ENCODE peak calls at places on chromosomes 3 and 15, in six cellular contexts. One of them, this sample, is unnamed.

GRCh38 chr3:18144571-18144970 is 280.6 kb downstream of the SATB1 start:
- DNase-seq in A549: no peak
- DNase-seq in type B pancreatic cell: no peak
- DNase-seq in fibroblast of the aortic adventitia: peak; percentile 9
- DNase-seq in B cell: no peak
- DNase-seq in left ventricle myocardium inferior: no peak
- DNase-seq in this sample: no peak

GRCh38 chr3:53181528-53181927 is 20.5 kb downstream of the PRKCD start:
- DNase-seq in A549: no peak
- DNase-seq in type B pancreatic cell: no peak
- DNase-seq in fibroblast of the aortic adventitia: no peak
- DNase-seq in B cell: no peak
- DNase-seq in left ventricle myocardium inferior: no peak
- DNase-seq in this sample: no peak

GRCh38 chr3:129105862-129106261 is 15.7 kb downstream of the RAB43 start:
- DNase-seq in A549: no peak
- DNase-seq in type B pancreatic cell: no peak
- DNase-seq in fibroblast of the aortic adventitia: no peak
- DNase-seq in B cell: no peak
- DNase-seq in left ventricle myocardium inferior: no peak
- DNase-seq in this sample: no peak

GRCh38 chr15:80233511-80234080 is 18.4 kb downstream of the CTXND1 start:
- DNase-seq in A549: no peak
- DNase-seq in type B pancreatic cell: no peak
- DNase-seq in fibroblast of the aortic adventitia: no peak
- DNase-seq in B cell: no peak
- DNase-seq in left ventricle myocardium inferior: no peak
- DNase-seq in this sample: no peak

GRCh38 chr15:92921215-92922131 is 21.3 kb downstream of the CHD2 start:
- DNase-seq in A549: peak; percentile 60
- DNase-seq in type B pancreatic cell: no peak
- DNase-seq in fibroblast of the aortic adventitia: peak; percentile 64
- DNase-seq in B cell: no peak
- DNase-seq in left ventricle myocardium inferior: no peak
- DNase-seq in this sample: peak; percentile 65

GRCh38 chr3:87987952-87988351 is 70.9 kb downstream of the CGGBP1 start:
- DNase-seq in A549: peak; percentile 17
- DNase-seq in type B pancreatic cell: no peak
- DNase-seq in fibroblast of the aortic adventitia: peak; percentile 76
- DNase-seq in B cell: no peak
- DNase-seq in left ventricle myocardium inferior: no peak
- DNase-seq in this sample: no peak

GRCh38 chr3:26637698-26638097 is 15.1 kb downstream of the LRRC3B start:
- DNase-seq in A549: no peak
- DNase-seq in type B pancreatic cell: no peak
- DNase-seq in fibroblast of the aortic adventitia: no peak
- DNase-seq in B cell: no peak
- DNase-seq in left ventricle myocardium inferior: no peak
- DNase-seq in this sample: no peak

GRCh38 chr3:49618412-49618811 is 55.7 kb upstream of the APEH start:
- DNase-seq in A549: no peak
- DNase-seq in type B pancreatic cell: no peak
- DNase-seq in fibroblast of the aortic adventitia: no peak
- DNase-seq in B cell: no peak
- DNase-seq in left ventricle myocardium inferior: no peak
- DNase-seq in this sample: no peak

GRCh38 chr15:60660290-60661051 is 181.5 kb upstream of the ICE2 start:
- DNase-seq in A549: no peak
- DNase-seq in type B pancreatic cell: no peak
- DNase-seq in fibroblast of the aortic adventitia: peak; percentile 88
- DNase-seq in B cell: no peak
- DNase-seq in left ventricle myocardium inferior: no peak
- DNase-seq in this sample: peak; percentile 52

GRCh38 chr3:190092250-190092649 is 28.4 kb downstream of the P3H2 start:
- DNase-seq in A549: no peak
- DNase-seq in type B pancreatic cell: no peak
- DNase-seq in fibroblast of the aortic adventitia: peak; percentile 73
- DNase-seq in B cell: no peak
- DNase-seq in left ventricle myocardium inferior: no peak
- DNase-seq in this sample: peak; percentile 88

GRCh38 chr3:183878071-183878470 is 6.6 kb downstream of the PARL start:
- DNase-seq in A549: no peak
- DNase-seq in type B pancreatic cell: no peak
- DNase-seq in fibroblast of the aortic adventitia: no peak
- DNase-seq in B cell: no peak
- DNase-seq in left ventricle myocardium inferior: no peak
- DNase-seq in this sample: no peak

GRCh38 chr3:149180057-149180573 is 41.5 kb downstream of the CP start:
- DNase-seq in A549: peak; percentile 99
- DNase-seq in type B pancreatic cell: no peak
- DNase-seq in fibroblast of the aortic adventitia: peak; percentile 100
- DNase-seq in B cell: no peak
- DNase-seq in left ventricle myocardium inferior: peak; percentile 65
- DNase-seq in this sample: peak; percentile 98

GRCh38 chr15:101242160-101242998 is 9.5 kb downstream of the CHSY1 start:
- DNase-seq in A549: no peak
- DNase-seq in type B pancreatic cell: no peak
- DNase-seq in fibroblast of the aortic adventitia: peak; percentile 77
- DNase-seq in B cell: peak; percentile 80
- DNase-seq in left ventricle myocardium inferior: no peak
- DNase-seq in this sample: peak; percentile 30

GRCh38 chr3:112640333-112640863 is 545 bp downstream of the CCDC80 start:
- DNase-seq in A549: peak; percentile 55
- DNase-seq in type B pancreatic cell: no peak
- DNase-seq in fibroblast of the aortic adventitia: peak; percentile 86
- DNase-seq in B cell: no peak
- DNase-seq in left ventricle myocardium inferior: no peak
- DNase-seq in this sample: peak; percentile 92

GRCh38 chr15:67165653-67166260 is 88.7 kb downstream of the AAGAB start:
- DNase-seq in A549: no peak
- DNase-seq in type B pancreatic cell: no peak
- DNase-seq in fibroblast of the aortic adventitia: peak; percentile 86
- DNase-seq in B cell: no peak
- DNase-seq in left ventricle myocardium inferior: no peak
- DNase-seq in this sample: no peak

GRCh38 chr3:159897331-159898075 is 91.1 kb upstream of the IL12A start:
- DNase-seq in A549: no peak
- DNase-seq in type B pancreatic cell: no peak
- DNase-seq in fibroblast of the aortic adventitia: peak; percentile 74
- DNase-seq in B cell: no peak
- DNase-seq in left ventricle myocardium inferior: no peak
- DNase-seq in this sample: peak; percentile 49

GRCh38 chr15:77819841-77820728 is 187.4 kb upstream of the LINGO1 start:
- DNase-seq in A549: peak; percentile 70
- DNase-seq in type B pancreatic cell: no peak
- DNase-seq in fibroblast of the aortic adventitia: no peak
- DNase-seq in B cell: no peak
- DNase-seq in left ventricle myocardium inferior: no peak
- DNase-seq in this sample: no peak
- TF ChIP-seq CTCF in A549: peak; percentile 62
- TF ChIP-seq CTCF in type B pancreatic cell: peak; percentile 51
- TF ChIP-seq CTCF in fibroblast of the aortic adventitia: peak; percentile 2
- TF ChIP-seq CTCF in B cell: no peak
- TF ChIP-seq CTCF in left ventricle myocardium inferior: peak; percentile 22
- TF ChIP-seq CTCF in this sample: peak; percentile 30

DNA sequence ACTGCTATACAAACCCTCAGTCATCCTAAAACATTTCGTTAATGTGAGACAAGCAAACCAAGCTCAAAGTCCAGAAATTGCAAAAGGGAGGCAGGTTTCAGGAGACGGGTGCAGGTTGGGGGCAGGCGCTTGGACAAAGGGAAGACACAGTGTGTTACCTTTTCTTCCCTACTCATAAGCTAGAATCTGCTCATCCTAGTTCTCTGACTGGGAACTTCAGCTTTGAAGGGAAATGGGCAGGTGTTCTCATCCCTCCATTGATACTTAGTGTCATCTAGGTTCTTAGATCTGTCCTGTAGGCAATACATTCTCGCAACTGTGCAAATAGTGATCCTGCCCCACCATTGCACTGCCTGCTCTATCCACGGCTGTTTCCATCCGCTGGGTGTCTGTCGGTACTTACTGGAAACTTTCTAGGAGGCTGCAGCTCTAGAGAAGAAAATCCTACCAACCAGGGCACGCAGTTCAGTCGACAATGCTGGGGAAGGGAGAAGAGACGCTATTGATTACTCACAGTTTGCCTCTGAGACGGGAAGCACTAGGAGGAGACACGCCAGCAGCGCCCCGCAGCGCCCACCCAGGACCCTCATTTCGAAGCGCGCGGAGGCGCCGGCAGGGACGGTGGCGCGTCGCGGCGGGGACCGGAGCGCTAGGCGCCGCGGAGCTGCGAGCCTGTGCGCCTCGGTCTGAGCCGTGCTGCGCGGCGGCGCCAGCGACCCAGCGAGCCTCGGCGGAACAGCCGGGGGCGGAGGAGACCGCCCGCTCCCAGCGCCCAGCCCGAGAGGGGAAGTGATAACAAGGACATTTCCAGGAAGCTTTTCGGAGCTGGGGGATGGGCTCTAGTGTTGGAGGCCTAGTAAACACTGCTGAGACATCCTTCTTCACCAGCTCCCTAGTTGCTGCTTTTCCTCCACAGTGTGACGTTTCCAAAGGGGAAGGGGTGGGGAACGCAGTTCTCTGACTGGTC is at the start of gene PROS1:
- DNase-seq in A549: peak; percentile 75
- DNase-seq in type B pancreatic cell: peak; percentile 74
- DNase-seq in fibroblast of the aortic adventitia: peak; percentile 91
- DNase-seq in B cell: peak; percentile 41
- DNase-seq in left ventricle myocardium inferior: peak; percentile 85
- DNase-seq in this sample: peak; percentile 44
- TF ChIP-seq CTCF in A549: peak; percentile 11
- TF ChIP-seq CTCF in type B pancreatic cell: no peak
- TF ChIP-seq CTCF in fibroblast of the aortic adventitia: peak; percentile 3
- TF ChIP-seq CTCF in B cell: no peak
- TF ChIP-seq CTCF in left ventricle myocardium inferior: peak; percentile 21
- TF ChIP-seq CTCF in this sample: peak; percentile 10

GRCh38 chr3:72628065-72628464 is 220.2 kb downstream of the SHQ1 start:
- DNase-seq in A549: no peak
- DNase-seq in type B pancreatic cell: peak; percentile 72
- DNase-seq in fibroblast of the aortic adventitia: no peak
- DNase-seq in B cell: no peak
- DNase-seq in left ventricle myocardium inferior: no peak
- DNase-seq in this sample: no peak
- TF ChIP-seq CTCF in A549: no peak
- TF ChIP-seq CTCF in type B pancreatic cell: no peak
- TF ChIP-seq CTCF in fibroblast of the aortic adventitia: no peak
- TF ChIP-seq CTCF in B cell: no peak
- TF ChIP-seq CTCF in left ventricle myocardium inferior: no peak
- TF ChIP-seq CTCF in this sample: no peak

DNA sequence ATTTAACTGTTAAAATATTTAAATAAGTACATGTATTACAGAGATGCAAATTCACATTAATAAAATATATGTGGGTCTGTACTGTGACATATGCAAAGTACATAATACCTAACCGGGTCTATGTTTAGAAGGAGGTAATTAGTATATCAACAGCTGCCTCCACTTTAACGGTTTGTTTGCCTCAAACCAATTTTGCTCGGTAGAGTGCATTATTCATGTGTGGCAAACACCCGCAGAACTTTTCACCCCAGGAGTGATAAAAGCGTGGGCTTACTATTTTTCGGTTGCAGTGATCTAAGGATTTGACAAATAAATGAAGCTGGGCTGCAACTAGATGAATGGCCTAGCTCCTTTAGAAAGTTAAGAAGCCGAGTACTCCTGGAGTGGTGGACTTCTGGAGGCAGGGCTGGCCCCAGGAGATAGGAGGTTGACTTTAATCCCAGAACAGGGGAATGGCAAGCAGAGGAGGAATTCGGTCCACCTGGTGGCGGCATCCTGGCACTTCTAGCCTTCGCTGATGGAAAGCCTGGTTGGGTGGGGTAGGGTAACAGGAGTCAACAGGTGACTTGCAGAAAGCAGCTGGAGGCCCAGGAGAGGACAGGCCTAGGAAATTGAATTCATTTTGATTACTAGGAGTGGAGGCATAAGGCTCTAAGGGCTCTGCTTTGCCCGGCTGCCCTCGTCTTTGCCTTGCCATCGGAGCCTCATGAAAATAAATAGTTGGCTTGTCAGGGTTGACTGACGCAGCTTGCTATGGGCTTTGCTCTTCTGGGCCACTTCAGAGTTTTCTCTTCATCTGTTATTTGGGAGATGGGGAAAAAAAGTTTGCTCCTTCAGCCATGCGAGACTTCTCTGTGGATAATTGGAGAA is 2.4 kb downstream of the SLCO3A1 start:
- DNase-seq in A549: peak; percentile 64
- DNase-seq in type B pancreatic cell: no peak
- DNase-seq in fibroblast of the aortic adventitia: no peak
- DNase-seq in B cell: no peak
- DNase-seq in left ventricle myocardium inferior: no peak
- DNase-seq in this sample: no peak
- TF ChIP-seq CTCF in A549: peak; percentile 33
- TF ChIP-seq CTCF in type B pancreatic cell: peak; percentile 47
- TF ChIP-seq CTCF in fibroblast of the aortic adventitia: peak; percentile 28
- TF ChIP-seq CTCF in B cell: no peak
- TF ChIP-seq CTCF in left ventricle myocardium inferior: peak; percentile 51
- TF ChIP-seq CTCF in this sample: peak; percentile 38

GRCh38 chr3:186511702-186512101 is 32.5 kb downstream of the CRYGS start:
- DNase-seq in A549: no peak
- DNase-seq in type B pancreatic cell: no peak
- DNase-seq in fibroblast of the aortic adventitia: no peak
- DNase-seq in B cell: no peak
- DNase-seq in left ventricle myocardium inferior: no peak
- DNase-seq in this sample: no peak

GRCh38 chr3:186509423-186509822 is 34.8 kb downstream of the CRYGS start:
- DNase-seq in A549: no peak
- DNase-seq in type B pancreatic cell: no peak
- DNase-seq in fibroblast of the aortic adventitia: no peak
- DNase-seq in B cell: no peak
- DNase-seq in left ventricle myocardium inferior: no peak
- DNase-seq in this sample: no peak

GRCh38 chr3:186512570-186513302 is 31.4 kb downstream of the CRYGS start:
- DNase-seq in A549: no peak
- DNase-seq in type B pancreatic cell: no peak
- DNase-seq in fibroblast of the aortic adventitia: no peak
- DNase-seq in B cell: no peak
- DNase-seq in left ventricle myocardium inferior: no peak
- DNase-seq in this sample: no peak

GRCh38 chr3:186511245-186511644 is 32.9 kb downstream of the CRYGS start:
- DNase-seq in A549: no peak
- DNase-seq in type B pancreatic cell: no peak
- DNase-seq in fibroblast of the aortic adventitia: no peak
- DNase-seq in B cell: no peak
- DNase-seq in left ventricle myocardium inferior: no peak
- DNase-seq in this sample: no peak

DNA sequence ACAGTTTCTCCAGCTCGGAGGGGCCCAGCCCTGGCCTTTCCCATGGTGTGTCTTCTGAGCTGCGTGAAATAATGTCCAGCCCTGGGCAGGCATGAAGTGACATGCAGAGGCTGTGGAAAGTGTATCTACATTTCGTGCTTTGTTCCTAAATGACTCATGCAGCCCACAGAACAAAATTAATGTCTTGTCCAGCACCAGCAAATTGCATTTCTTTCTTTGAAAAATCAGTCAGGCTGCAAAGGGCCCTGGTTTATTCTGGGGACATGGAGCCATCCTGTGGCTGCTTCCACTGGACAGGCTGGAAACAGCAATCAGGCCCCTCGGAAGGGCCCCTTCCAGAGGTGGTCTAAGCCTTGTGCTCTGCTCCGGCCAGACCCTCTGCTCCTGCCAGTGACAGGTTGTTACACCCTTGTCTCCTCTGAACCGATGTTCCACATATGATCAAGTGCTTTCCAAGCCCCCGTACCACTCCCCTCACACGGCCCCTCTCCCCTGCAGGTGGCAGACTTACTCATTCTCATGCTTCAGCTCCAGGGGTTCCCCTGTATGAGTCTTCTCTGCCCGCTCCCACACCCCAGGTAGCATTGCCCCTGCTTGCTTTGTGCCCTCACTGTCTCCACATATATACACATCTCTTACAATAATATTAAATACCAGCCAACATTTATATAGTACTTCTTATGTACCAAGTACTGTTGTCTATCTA is 33.7 kb downstream of the CRYGS start:
- DNase-seq in A549: no peak
- DNase-seq in type B pancreatic cell: no peak
- DNase-seq in fibroblast of the aortic adventitia: peak; percentile 18
- DNase-seq in B cell: no peak
- DNase-seq in left ventricle myocardium inferior: no peak
- DNase-seq in this sample: no peak
- TF ChIP-seq CTCF in A549: no peak
- TF ChIP-seq CTCF in type B pancreatic cell: no peak
- TF ChIP-seq CTCF in fibroblast of the aortic adventitia: no peak
- TF ChIP-seq CTCF in B cell: no peak
- TF ChIP-seq CTCF in left ventricle myocardium inferior: peak; percentile 45
- TF ChIP-seq CTCF in this sample: no peak